ENCODE peak calls at places on chromosomes 6 and 20, in nine cellular contexts. X, I, F, K, Q, J, G, P and M are unnamed samples.

GRCh38 chr6:131807644-131808459 is at the start of gene ENPP1:
- DNase-seq in F (peak; percentile 71), Q (peak; percentile 41), K (peak; percentile 65), I (peak; percentile 86), G (no peak), X (peak; percentile 84), P (peak; percentile 69), J (peak; percentile 85), M (peak; percentile 69)

GRCh38 chr6:106490030-106490429 is 129.5 kb downstream of the CRYBG1 start:
- DNase-seq in I (no peak), Q (no peak), P (no peak), K (no peak), F (no peak), G (no peak), J (no peak), X (no peak), M (no peak)

GRCh38 chr20:11922561-11922960 is 4.9 kb downstream of the BTBD3 start:
- DNase-seq in X (no peak), I (no peak), P (no peak), Q (no peak), G (no peak), F (no peak), J (no peak), K (no peak), M (no peak)

GRCh38 chr6:13695217-13695616 is 16.4 kb downstream of the RANBP9 start:
- DNase-seq in J (no peak), Q (no peak), F (no peak), P (no peak), G (no peak), K (no peak), I (no peak), X (no peak), M (no peak)

GRCh38 chr6:63395388-63395787 is 75.6 kb upstream of the LGSN start:
- DNase-seq in P (no peak), K (no peak), F (no peak), G (no peak), J (no peak), X (no peak), Q (no peak), I (no peak), M (peak; percentile 30)

GRCh38 chr6:44001318-44001868 is 125.9 kb downstream of the MRPL14 start:
- DNase-seq in P (no peak), G (peak; percentile 39), Q (no peak), X (peak; percentile 32), F (peak; percentile 52), K (no peak), I (no peak), J (peak; percentile 49), M (no peak)

GRCh38 chr6:81241717-81242116 is 510.8 kb downstream of the TENT5A start:
- DNase-seq in I (no peak), Q (no peak), G (no peak), J (no peak), X (no peak), P (no peak), K (peak; percentile 2), F (peak; percentile 38), M (no peak)

GRCh38 chr6:97177905-97178304 is 105.1 kb downstream of the MMS22L start:
- DNase-seq in G (no peak), X (no peak), Q (no peak), F (peak; percentile 1), I (no peak), P (no peak), J (no peak), K (no peak), M (no peak)

GRCh38 chr20:2736441-2736840 is 43.9 kb downstream of the EBF4 start:
- DNase-seq in G (no peak), I (no peak), Q (no peak), K (no peak), J (no peak), P (no peak), X (no peak), F (no peak), M (no peak)
- TF ChIP-seq EP300 in G (no peak), I (no peak), Q (no peak), K (no peak), J (no peak), P (no peak), X (no peak), F (no peak), M (no peak)

GRCh38 chr6:167512926-167513325 is 188.0 kb downstream of the TTLL2 start:
- DNase-seq in Q (no peak), J (no peak), X (no peak), K (no peak), F (no peak), P (no peak), I (peak; percentile 43), G (no peak), M (no peak)

GRCh38 chr6:167513763-167514162 is 188.9 kb downstream of the TTLL2 start:
- DNase-seq in G (no peak), X (no peak), F (no peak), I (no peak), P (no peak), Q (no peak), K (no peak), J (peak; percentile 6), M (no peak)

GRCh38 chr6:167514524-167514923 is 189.6 kb downstream of the TTLL2 start:
- DNase-seq in G (no peak), F (no peak), K (no peak), Q (no peak), J (peak; percentile 24), P (no peak), I (peak; percentile 37), X (no peak), M (no peak)

GRCh38 chr6:167517546-167517945 is 192.7 kb downstream of the TTLL2 start:
- DNase-seq in I (no peak), F (no peak), X (no peak), J (no peak), Q (no peak), P (no peak), K (no peak), G (no peak), M (no peak)

DNA sequence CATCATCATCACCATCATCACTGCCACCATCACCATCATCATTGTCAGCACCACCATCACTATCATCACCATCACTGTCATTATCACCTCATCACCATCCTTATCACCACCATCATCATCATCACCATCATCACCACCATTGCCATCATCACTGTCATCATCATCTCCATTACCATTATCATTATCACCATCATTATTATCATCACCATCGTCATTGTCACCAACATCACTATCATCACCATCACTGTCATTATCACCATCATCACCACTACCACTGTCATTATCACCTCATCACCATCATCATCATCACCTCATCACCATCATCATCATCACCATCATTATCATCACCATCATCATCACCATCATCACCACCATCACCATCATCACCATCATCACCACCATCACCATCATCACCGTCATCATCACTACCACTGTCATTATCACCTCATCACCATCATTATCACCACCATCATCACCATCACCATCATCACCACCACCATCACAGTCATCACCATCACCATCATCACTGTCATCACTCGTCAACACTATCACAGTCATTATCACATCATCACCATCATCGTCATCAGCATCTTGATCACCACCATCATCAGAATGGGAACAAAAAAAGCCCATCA is 191.1 kb downstream of the TTLL2 start:
- DNase-seq in Q (no peak), I (no peak), F (no peak), G (no peak), J (no peak), X (no peak), P (no peak), K (no peak), M (no peak)
- TF ChIP-seq CTCF in Q (no peak), I (no peak), F (no peak), G (no peak), J (no peak), X (no peak), P (no peak), K (no peak), M (no peak)

GRCh38 chr6:132817554-132818403 is 3.4 kb downstream of the RPS12 start:
- DNase-seq in K (no peak), P (no peak), I (no peak), X (no peak), F (peak; percentile 12), G (no peak), Q (no peak), J (no peak), M (no peak)

GRCh38 chr6:132816665-132817064 is 2.3 kb downstream of the RPS12 start:
- DNase-seq in I (no peak), G (no peak), F (peak; percentile 5), P (no peak), Q (no peak), K (no peak), J (no peak), X (no peak), M (no peak)

GRCh38 chr6:132818404-132819359 is 4.3 kb downstream of the RPS12 start:
- DNase-seq in K (no peak), J (no peak), G (no peak), P (no peak), Q (no peak), X (no peak), I (no peak), F (peak; percentile 33), M (no peak)

GRCh38 chr6:132820629-132821381 is 6.4 kb downstream of the RPS12 start:
- DNase-seq in P (no peak), I (no peak), K (no peak), G (no peak), X (no peak), F (peak; percentile 20), Q (no peak), J (no peak), M (no peak)

DNA sequence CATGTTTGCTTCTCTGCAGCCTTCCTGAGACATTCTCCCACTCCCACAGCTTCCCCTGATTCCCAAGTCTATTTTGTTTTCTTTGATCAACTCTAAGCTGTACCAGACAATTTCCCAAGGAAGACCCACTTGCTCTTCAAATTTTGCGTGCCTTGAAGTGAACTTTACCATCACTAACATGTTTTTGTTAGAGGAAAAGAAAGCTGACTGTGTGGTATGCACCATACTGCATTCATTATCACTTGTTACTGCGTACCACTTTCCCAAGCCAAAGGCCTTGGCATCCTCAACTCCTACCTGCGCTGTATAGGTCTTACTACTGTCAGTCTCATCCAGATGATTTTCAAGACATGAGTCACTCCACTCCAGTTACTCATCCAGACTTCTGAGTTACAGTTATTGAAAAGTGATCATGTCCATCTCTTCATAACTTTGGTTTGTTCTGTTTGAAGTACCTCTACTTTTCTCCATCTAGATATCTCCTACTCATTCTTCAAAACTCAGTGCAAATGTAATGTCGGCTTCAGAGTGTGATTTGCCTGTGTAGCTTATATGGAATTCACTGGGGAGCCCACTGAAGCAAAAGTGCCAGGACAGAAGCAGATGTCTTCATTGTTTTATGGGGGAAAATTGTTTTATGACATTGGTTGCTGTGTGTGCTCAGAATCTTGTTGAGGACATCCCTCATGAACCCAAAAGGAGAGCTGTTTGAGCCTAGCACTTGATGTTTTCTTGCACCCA is 5.2 kb downstream of the RPS12 start:
- DNase-seq in J (no peak), F (peak; percentile 12), G (no peak), K (no peak), P (no peak), X (no peak), Q (no peak), I (no peak), M (no peak)
- TF ChIP-seq POLR2A in J (no peak), F (peak; percentile 52), G (peak; percentile 24), K (no peak), P (no peak), X (no peak), Q (no peak), I (no peak), M (no peak)

DNA sequence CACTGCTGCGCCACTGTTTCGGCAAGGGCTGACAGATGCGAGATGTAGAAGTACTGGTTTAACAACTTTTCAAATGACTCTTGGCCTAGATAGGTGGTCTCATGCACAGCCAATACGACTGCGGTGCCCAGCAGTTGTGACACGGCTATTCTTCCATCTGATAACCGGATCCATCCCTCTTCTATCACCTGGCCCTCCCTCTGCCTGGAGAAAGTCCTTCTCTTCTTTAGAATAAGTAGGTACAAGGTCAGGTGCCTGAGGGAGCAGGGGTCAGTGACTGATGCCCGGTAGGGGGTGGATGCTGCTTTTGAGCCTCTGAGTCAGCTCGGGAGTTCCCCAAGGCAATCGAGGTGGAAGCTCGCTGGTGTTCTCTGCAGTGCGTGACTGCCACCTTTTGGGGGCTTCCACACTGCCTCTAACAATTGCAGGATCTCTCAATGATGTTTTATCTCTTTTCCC is 166.8 kb upstream of the GRIK2 start:
- DNase-seq in Q (no peak), J (no peak), P (no peak), K (peak; percentile 2), I (no peak), F (peak; percentile 20), X (no peak), G (peak; percentile 85), M (no peak)
- TF ChIP-seq EP300 in Q (no peak), J (no peak), P (no peak), K (no peak), I (no peak), F (no peak), X (no peak), G (no peak), M (no peak)